ENCODE peak calls at places on chromosomes 13 and 19, in six cellular contexts. H is H1, I is GM12878, R is HepG2, P is HCT116, M is NT2/D1. X is an unnamed sample.

GRCh38 chr19:7704280-7705060 is 2.5 kb upstream of the FCER2 start:
- DNase-seq in I (no peak), M (no peak), P (no peak), H (no peak), R (no peak), X (no peak)

GRCh38 chr13:35855531-35856019 is 275.6 kb downstream of the DCLK1 start:
- DNase-seq in I (no peak), R (no peak), P (peak), H (peak), M (peak), X (no peak)

GRCh38 chr13:28820099-28821051 is at the start of gene MTUS2:
- DNase-seq in M (no peak), I (no peak), R (no peak), H (no peak), P (no peak), X (no peak)

GRCh38 chr19:16315825-16316505 is 8.7 kb upstream of the KLF2 start:
- DNase-seq in I (no peak), P (no peak), M (no peak), H (no peak), R (no peak), X (peak)

GRCh38 chr19:38039966-38040365 is 133.0 kb downstream of the SIPA1L3 start:
- DNase-seq in P (no peak), H (no peak), R (no peak), M (no peak), I (no peak), X (no peak)

GRCh38 chr19:36032251-36033104 is at the start of gene CLIP3:
- DNase-seq in H (no peak), I (no peak), P (no peak), R (no peak), M (no peak), X (peak)

GRCh38 chr13:46035066-46035465 is 17.5 kb downstream of the ZC3H13 start:
- DNase-seq in R (no peak), I (no peak), M (no peak), H (no peak), P (no peak), X (no peak)

GRCh38 chr13:101545521-101545920 is 93.0 kb downstream of the ITGBL1 start:
- DNase-seq in I (no peak), M (no peak), P (no peak), R (no peak), H (no peak), X (no peak)

GRCh38 chr13:108020027-108020426 is 195.3 kb downstream of the LIG4 start:
- DNase-seq in P (no peak), R (no peak), M (no peak), H (no peak), I (no peak), X (no peak)

GRCh38 chr13:52851153-52851962 is 2.9 kb upstream of the PCDH8 start:
- DNase-seq in H (no peak), P (no peak), M (peak), R (peak), I (peak), X (no peak)

GRCh38 chr19:54188224-54188871 is 1.0 kb downstream of the MBOAT7 start:
- DNase-seq in I (no peak), P (no peak), R (no peak), H (no peak), M (no peak), X (peak)

GRCh38 chr19:3249408-3249807 is 24.9 kb downstream of the CELF5 start:
- DNase-seq in I (no peak), M (no peak), R (peak), H (no peak), P (peak), X (peak)

GRCh38 chr19:19900124-19900523 is 622 bp upstream of the ZNF93 start:
- DNase-seq in I (no peak), M (peak), P (no peak), H (no peak), R (no peak), X (peak)

GRCh38 chr19:21841081-21841783 is 5.2 kb upstream of the ZNF43 start:
- DNase-seq in I (no peak), H (no peak), R (no peak), M (no peak), P (no peak), X (no peak)

GRCh38 chr19:32599736-32600157 is 18.8 kb downstream of the PDCD5 start:
- DNase-seq in R (peak), M (peak), I (no peak), H (no peak), P (peak), X (peak)

GRCh38 chr19:8655340-8655709 is 24.9 kb downstream of the NFILZ start:
- DNase-seq in R (no peak), M (no peak), I (no peak), H (no peak), P (no peak), X (peak)

GRCh38 chr19:10815969-10816635 is 19.9 kb downstream of the TMED1 start:
- DNase-seq in P (no peak), M (no peak), I (no peak), R (no peak), H (no peak), X (no peak)

GRCh38 chr13:23512762-23513395 is 57.3 kb upstream of the TNFRSF19 start:
- DNase-seq in H (no peak), M (no peak), I (no peak), P (no peak), R (no peak), X (no peak)

GRCh38 chr19:54391589-54392061 is 23.6 kb upstream of the TTYH1 start:
- DNase-seq in R (peak), P (no peak), M (peak), H (no peak), I (no peak), X (no peak)

GRCh38 chr13:49253997-49254396 is 6.3 kb downstream of the CDADC1 start:
- DNase-seq in M (no peak), R (no peak), I (no peak), H (no peak), P (no peak), X (no peak)

GRCh38 chr13:100544866-100545683 is 43.5 kb downstream of the GGACT start:
- DNase-seq in I (no peak), M (no peak), P (no peak), R (no peak), H (no peak), X (no peak)

GRCh38 chr13:32829676-32830091 is 186.5 kb upstream of the KL start:
- DNase-seq in M (no peak), I (no peak), R (no peak), P (peak), H (peak), X (no peak)

GRCh38 chr19:2661615-2662014 is 40.9 kb downstream of the GNG7 start:
- DNase-seq in M (peak), R (no peak), I (no peak), P (peak), H (no peak), X (peak)

GRCh38 chr13:73778242-73778864 is 355.9 kb downstream of the KLF12 start:
- DNase-seq in I (no peak), H (no peak), M (no peak), P (no peak), R (peak), X (no peak)

GRCh38 chr13:33284916-33285315 is 639 bp downstream of the STARD13 start:
- DNase-seq in I (no peak), H (no peak), P (no peak), R (peak), M (no peak), X (no peak)

GRCh38 chr19:49475995-49476880 is 2.2 kb downstream of the FLT3LG start:
- DNase-seq in H (no peak), I (no peak), M (no peak), P (no peak), R (no peak), X (peak)

GRCh38 chr19:31553112-31553843 is 204.0 kb upstream of the TSHZ3 start:
- DNase-seq in H (no peak), P (no peak), I (no peak), R (no peak), M (no peak), X (no peak)

GRCh38 chr19:16160445-16160942 is 12.8 kb downstream of the CIB3 start:
- DNase-seq in R (no peak), I (no peak), M (no peak), H (no peak), P (no peak), X (no peak)

GRCh38 chr19:16031872-16032200 is 44.5 kb upstream of the TPM4 start:
- DNase-seq in M (no peak), P (no peak), I (no peak), H (no peak), R (no peak), X (no peak)

GRCh38 chr13:30306762-30307193 is 573 bp downstream of the KATNAL1 start:
- DNase-seq in M (peak), I (peak), P (peak), R (peak), H (peak), X (peak)

GRCh38 chr13:28513745-28514144 is 18.8 kb upstream of the FLT1 start:
- DNase-seq in H (no peak), P (no peak), M (no peak), I (no peak), R (no peak), X (no peak)

GRCh38 chr13:70310720-70311119 is 202.5 kb upstream of the KLHL1 start:
- DNase-seq in H (no peak), M (peak), I (no peak), R (peak), P (peak), X (no peak)

GRCh38 chr13:108812165-108812564 is 182.8 kb downstream of the MYO16 start:
- DNase-seq in P (no peak), H (no peak), R (no peak), I (no peak), M (no peak), X (no peak)

GRCh38 chr13:54607421-54607820 is 1578.8 kb downstream of the OLFM4 start:
- DNase-seq in M (no peak), R (no peak), P (no peak), I (no peak), H (no peak), X (no peak)

GRCh38 chr19:46226438-46226973 is 3.0 kb upstream of the IGFL1 start:
- DNase-seq in R (no peak), P (no peak), I (no peak), M (no peak), H (no peak), X (no peak)

GRCh38 chr19:38647368-38647965 is at the start of gene ACTN4:
- DNase-seq in P (peak), R (peak), M (peak), I (peak), H (peak), X (peak)

GRCh38 chr19:45364696-45365095 is 5.7 kb downstream of the ERCC2 start:
- DNase-seq in P (no peak), I (no peak), H (no peak), M (no peak), R (no peak), X (no peak)

GRCh38 chr19:46946611-46947238 is 72.9 kb upstream of the NPAS1 start:
- DNase-seq in R (peak), M (no peak), H (no peak), P (no peak), I (no peak), X (no peak)

GRCh38 chr13:113091891-113092775 is 13.5 kb upstream of the F7 start:
- DNase-seq in I (no peak), R (no peak), M (no peak), P (no peak), H (no peak), X (no peak)

GRCh38 chr19:14770944-14771839 is 7.2 kb downstream of the ADGRE2 start:
- DNase-seq in M (no peak), I (no peak), H (no peak), P (no peak), R (no peak), X (no peak)
- TF ChIP-seq ZNF274 in M (no peak), I (no peak), H (no peak), P (no peak), R (no peak), X (no peak)

GRCh38 chr13:76168661-76169060 is 532.5 kb downstream of the LMO7 start:
- DNase-seq in R (no peak), P (no peak), I (no peak), H (no peak), M (no peak), X (no peak)

GRCh38 chr13:76161143-76161542 is 525.0 kb downstream of the LMO7 start:
- DNase-seq in H (no peak), I (no peak), M (no peak), P (no peak), R (no peak), X (no peak)

DNA sequence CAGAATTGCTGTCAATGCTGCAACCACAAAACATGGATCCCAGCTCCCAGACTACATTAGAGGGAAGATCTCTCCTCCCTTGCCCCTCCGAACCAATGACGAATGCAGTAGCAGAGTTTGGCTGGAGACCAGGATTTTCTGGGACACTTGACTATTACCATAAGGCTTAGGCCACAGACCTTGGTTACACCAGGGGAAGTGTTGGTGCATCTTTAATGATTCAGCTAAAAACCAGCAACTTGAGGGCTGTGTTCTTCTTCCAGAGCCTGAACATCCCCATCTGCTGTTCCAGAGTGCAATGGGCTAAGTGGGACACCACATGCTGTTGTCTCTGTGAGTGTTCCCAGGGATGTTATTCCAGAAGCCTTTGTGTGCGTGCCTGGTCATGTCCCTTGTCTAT is 528.2 kb downstream of the LMO7 start:
- DNase-seq in P (no peak), I (no peak), M (no peak), H (no peak), R (no peak), X (no peak)
- TF ChIP-seq ZNF274 in P (no peak), I (no peak), M (no peak), H (no peak), R (no peak), X (no peak)

DNA sequence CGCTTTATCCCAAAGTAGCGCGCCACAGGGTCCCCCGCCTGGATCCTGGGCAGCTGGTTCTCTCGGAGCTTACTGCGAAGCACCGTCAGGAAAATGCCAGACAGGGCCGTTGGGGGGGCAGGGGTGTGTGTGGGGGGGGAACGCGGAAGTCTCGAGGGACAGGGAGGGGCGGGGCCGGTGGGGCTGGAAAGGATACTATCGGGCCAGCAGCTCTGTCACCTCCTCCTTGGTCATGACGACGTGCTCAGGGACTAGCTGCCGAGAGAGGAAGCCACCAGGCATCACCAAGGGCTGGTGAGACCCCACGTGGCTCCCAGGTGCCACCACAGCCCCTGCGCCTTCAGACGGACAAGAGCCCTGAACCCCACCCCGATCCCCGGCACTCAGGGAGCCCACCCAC is 5.3 kb downstream of the POLR2E start:
- DNase-seq in M (no peak), I (no peak), R (no peak), P (no peak), H (no peak), X (no peak)
- TF ChIP-seq ZNF274 in M (no peak), I (no peak), R (no peak), P (no peak), H (no peak), X (no peak)

GRCh38 chr19:53068834-53069233 is 24.3 kb downstream of the ERVV-2 start:
- DNase-seq in P (no peak), H (no peak), R (no peak), I (no peak), M (no peak), X (no peak)
- TF ChIP-seq ZNF274 in P (no peak), H (no peak), R (no peak), I (no peak), M (no peak), X (no peak)